ENCODE peak calls at places on chromosomes 13 and 19, in six cellular contexts. I, O, U, M, D and N are unnamed samples.

GRCh38 chr13:34816543-34816942 is 125.5 kb upstream of the NBEA start:
- DNase-seq in U (no peak), I (no peak), M (no peak), O (no peak), D (no peak), N (no peak)

GRCh38 chr13:32323912-32324311 is 8.6 kb downstream of the BRCA2 start:
- DNase-seq in M (no peak), I (no peak), D (no peak), O (no peak), U (no peak), N (no peak)

GRCh38 chr13:110911880-110912279 is 3.0 kb downstream of the ANKRD10 start:
- DNase-seq in D (no peak), U (no peak), O (no peak), M (no peak), I (no peak), N (no peak)

GRCh38 chr13:111390522-111391270 is 70.3 kb downstream of the TEX29 start:
- DNase-seq in U (no peak), D (no peak), O (no peak), M (no peak), I (peak; percentile 7), N (no peak)

GRCh38 chr13:29999492-30000372 is 149.3 kb upstream of the UBL3 start:
- DNase-seq in I (no peak), O (no peak), U (no peak), D (no peak), M (no peak), N (no peak)

GRCh38 chr13:52164989-52165388 is 5.6 kb upstream of the NEK3 start:
- DNase-seq in U (no peak), I (no peak), M (no peak), D (no peak), O (no peak), N (no peak)

GRCh38 chr19:1967087-1967608 is 26.2 kb downstream of the CSNK1G2 start:
- DNase-seq in U (no peak), I (no peak), M (no peak), O (peak; percentile 50), D (no peak), N (no peak)

GRCh38 chr19:876780-877314 is 16.1 kb downstream of the MED16 start:
- DNase-seq in I (no peak), O (no peak), M (no peak), U (no peak), D (no peak), N (no peak)

GRCh38 chr13:87855553-87855952 is 184.4 kb downstream of the SLITRK5 start:
- DNase-seq in I (no peak), U (no peak), D (no peak), M (no peak), O (no peak), N (no peak)

GRCh38 chr19:55581145-55581827 is 638 bp upstream of the ZNF579 start:
- DNase-seq in M (no peak), U (peak; percentile 65), D (no peak), I (no peak), O (no peak), N (peak; percentile 25)

GRCh38 chr19:57267294-57267693 is 13.0 kb upstream of the ZNF460 start:
- DNase-seq in D (no peak), I (no peak), O (no peak), U (no peak), M (no peak), N (no peak)

GRCh38 chr13:99158846-99159245 is 41.8 kb upstream of the UBAC2 start:
- DNase-seq in U (no peak), I (no peak), M (no peak), O (no peak), D (no peak), N (no peak)

GRCh38 chr19:29771708-29772415 is 39.9 kb upstream of the CCNE1 start:
- DNase-seq in U (peak; percentile 17), D (peak; percentile 28), O (peak; percentile 19), I (no peak), M (no peak), N (peak; percentile 42)

GRCh38 chr19:29517946-29518345 is 7.8 kb upstream of the VSTM2B start:
- DNase-seq in U (no peak), I (no peak), D (no peak), M (peak; percentile 34), O (no peak), N (no peak)

GRCh38 chr19:57642396-57643046 is 9.6 kb downstream of the ZNF211 start:
- DNase-seq in D (no peak), U (no peak), M (no peak), I (no peak), O (no peak), N (no peak)

GRCh38 chr19:43699506-43700367 is 16.1 kb upstream of the IRGC start:
- DNase-seq in I (no peak), U (no peak), O (peak; percentile 2), D (peak; percentile 23), M (peak; percentile 58), N (no peak)
- H3K4me3 ChIP-seq in I (peak overlapping the region; percentile 38), U (no peak overlapping the region), O (peak overlapping the region; percentile 30), D (peak overlapping the region; percentile 57), M (peak overlapping the region; percentile 42), N (no peak overlapping the region)

GRCh38 chr13:25169356-25169755 is 2.7 kb downstream of the AMER2 start:
- DNase-seq in O (no peak), I (no peak), U (no peak), D (no peak), M (no peak), N (no peak)

GRCh38 chr13:25169951-25170553 is 2.0 kb downstream of the AMER2 start:
- DNase-seq in U (no peak), O (no peak), D (no peak), M (no peak), I (no peak), N (no peak)

GRCh38 chr13:25171517-25172302 is at the start of gene AMER2:
- DNase-seq in M (no peak), D (peak; percentile 20), O (no peak), I (no peak), U (no peak), N (no peak)

GRCh38 chr13:25171170-25171516 is 945 bp downstream of the AMER2 start:
- DNase-seq in U (no peak), I (no peak), D (no peak), O (no peak), M (no peak), N (no peak)

DNA sequence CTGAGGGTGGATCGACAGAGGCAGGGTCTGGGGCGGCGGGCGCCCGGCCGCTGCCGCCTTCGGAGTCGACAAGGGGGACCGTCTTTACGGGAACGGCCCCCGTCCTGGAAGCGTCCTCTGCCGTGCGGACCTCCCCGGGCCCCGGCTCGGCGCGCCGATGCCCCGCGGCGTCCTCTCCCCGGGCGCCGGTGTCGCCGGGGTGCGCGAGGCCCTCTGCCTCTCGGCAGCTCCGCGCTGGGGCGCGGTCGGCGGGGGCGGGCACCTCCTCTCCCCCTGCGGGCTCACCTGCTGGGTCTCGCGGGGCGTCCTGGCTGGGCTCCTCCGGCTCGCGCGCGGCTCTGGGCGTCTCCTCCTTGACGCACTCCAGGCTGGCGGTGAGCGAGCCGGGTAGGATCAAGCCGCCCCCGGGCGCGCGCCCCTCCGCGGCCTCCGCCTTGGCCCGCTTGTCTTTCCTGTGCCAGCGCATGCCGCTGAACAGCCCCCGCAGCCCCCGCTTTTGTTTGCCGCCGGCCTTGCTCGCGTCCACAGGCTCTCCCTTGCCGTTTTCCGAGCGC is 1.5 kb downstream of the AMER2 start:
- DNase-seq in D (no peak), U (no peak), I (no peak), M (no peak), O (no peak), N (no peak)
- H3K4me3 ChIP-seq in D (peak overlapping the region; percentile 55), U (no peak overlapping the region), I (peak overlapping the region; percentile 40), M (peak overlapping the region; percentile 39), O (no peak overlapping the region), N (no peak overlapping the region)

GRCh38 chr19:39953915-39954314 is 17.1 kb upstream of the PSMC4 start:
- DNase-seq in O (no peak), I (no peak), U (peak; percentile 20), D (no peak), M (no peak), N (peak; percentile 48)
- H3K4me3 ChIP-seq in O (no peak overlapping the region), I (no peak overlapping the region), U (no peak overlapping the region), D (no peak overlapping the region), M (no peak overlapping the region), N (no peak overlapping the region)

GRCh38 chr13:23996456-23996855 is 99.2 kb upstream of the C1QTNF9B start:
- DNase-seq in U (no peak), D (no peak), M (no peak), O (no peak), I (no peak), N (no peak)
- H3K4me3 ChIP-seq in U (no peak overlapping the region), D (no peak overlapping the region), M (no peak overlapping the region), O (no peak overlapping the region), I (no peak overlapping the region), N (no peak overlapping the region)

DNA sequence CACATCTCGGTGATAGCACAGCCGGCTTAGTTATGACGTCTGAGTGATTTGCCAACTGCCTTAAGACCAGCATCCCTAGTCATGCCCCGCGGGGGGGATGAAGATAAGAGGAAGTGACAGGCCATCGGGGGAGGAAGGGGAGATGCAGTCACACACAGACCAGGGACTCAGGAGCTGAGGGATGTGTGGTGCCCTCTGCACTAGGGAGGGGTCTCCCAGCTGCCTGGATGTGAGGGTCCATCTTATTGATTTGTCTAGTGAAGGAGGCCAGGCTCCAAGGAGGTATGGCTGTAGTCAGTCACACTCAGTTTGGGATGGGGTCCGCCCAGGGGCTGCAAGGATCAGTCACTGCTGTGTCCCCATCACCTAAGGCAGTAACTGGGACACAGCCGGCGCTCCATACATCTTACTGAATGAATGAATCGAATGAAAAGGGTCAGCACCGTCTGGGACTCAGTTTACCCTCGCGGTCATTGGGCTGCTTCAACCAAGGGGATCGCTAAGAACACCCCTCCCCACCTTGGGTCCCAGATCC is 19.3 kb upstream of the ERCC1 start:
- DNase-seq in M (peak; percentile 84), D (peak; percentile 46), I (peak; percentile 79), O (no peak), U (no peak), N (peak; percentile 96)
- H3K4me3 ChIP-seq in M (peak overlapping the region; percentile 45), D (peak overlapping the region; percentile 64), I (peak overlapping the region; percentile 56), O (peak overlapping the region; percentile 65), U (no peak overlapping the region), N (peak overlapping the region; percentile 34)

GRCh38 chr19:39867133-39867532 is 21.0 kb upstream of the FBL start:
- DNase-seq in U (no peak), I (no peak), O (no peak), M (no peak), D (no peak), N (no peak)
- H3K4me3 ChIP-seq in U (no peak overlapping the region), I (no peak overlapping the region), O (no peak overlapping the region), M (no peak overlapping the region), D (no peak overlapping the region), N (no peak overlapping the region)

GRCh38 chr13:57630661-57631606 is 610 bp upstream of the PCDH17 start:
- DNase-seq in I (no peak), D (no peak), U (no peak), O (no peak), M (no peak), N (no peak)
- H3K4me3 ChIP-seq in I (peak overlapping the region; percentile 57), D (peak overlapping the region; percentile 74), U (no peak overlapping the region), O (peak overlapping the region; percentile 46), M (peak overlapping the region; percentile 62), N (no peak overlapping the region)

DNA sequence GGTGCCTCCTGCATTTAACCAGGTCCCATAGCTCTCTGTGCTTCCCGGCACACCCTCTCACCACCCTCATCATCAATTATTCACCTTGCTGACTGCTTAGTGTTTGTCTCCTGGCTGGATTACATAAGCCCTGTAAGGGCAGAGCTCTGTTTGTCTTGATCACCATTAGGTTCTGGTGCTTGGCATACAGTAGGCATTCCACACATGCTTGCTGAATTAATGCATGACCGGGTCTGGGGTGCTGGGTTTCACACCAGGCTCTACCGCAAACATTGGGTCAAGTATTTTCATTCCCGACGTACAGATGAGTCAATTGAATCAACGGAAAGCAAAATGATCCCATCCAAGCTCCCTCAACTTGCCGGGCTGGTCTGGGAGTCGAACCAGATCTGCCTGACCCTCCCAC is 28.5 kb downstream of the VAV1 start:
- DNase-seq in I (no peak), U (no peak), O (no peak), D (no peak), M (no peak), N (no peak)
- H3K4me3 ChIP-seq in I (peak overlapping the region; percentile 25), U (peak overlapping the region; percentile 60), O (peak overlapping the region; percentile 67), D (peak overlapping the region; percentile 44), M (peak overlapping the region; percentile 46), N (peak overlapping the region; percentile 59)